ENCODE peak calls at places on chromosome 13, in eight cellular contexts. M, G, K, L, S, C, A and X are unnamed samples.

GRCh38 chr13:27425151-27425917 is 915 bp downstream of the GTF3A start:
- DNase-seq in L (no peak), K (no peak), G (no peak), A (peak; percentile 42), M (no peak), C (no peak), S (peak; percentile 36), X (no peak)

GRCh38 chr13:114130131-114130707 is 2.2 kb downstream of the RASA3 start:
- DNase-seq in G (no peak), C (no peak), A (no peak), S (no peak), M (no peak), L (no peak), K (no peak), X (no peak)

GRCh38 chr13:98446234-98446621 is 130.7 kb downstream of the STK24 start:
- DNase-seq in K (no peak), L (no peak), M (no peak), G (no peak), A (no peak), S (no peak), C (no peak), X (no peak)

GRCh38 chr13:113367771-113368170 is 3.8 kb upstream of the GRTP1 start:
- DNase-seq in L (no peak), A (no peak), K (no peak), M (no peak), G (no peak), S (no peak), C (no peak), X (no peak)

GRCh38 chr13:104779311-104779710 is 1713.1 kb upstream of the SLC10A2 start:
- DNase-seq in K (no peak), L (no peak), C (no peak), G (no peak), S (no peak), A (peak; percentile 36), M (no peak), X (no peak)

GRCh38 chr13:100673831-100674362 is 698 bp downstream of the TMTC4 start:
- DNase-seq in L (peak; percentile 38), G (peak; percentile 33), A (peak; percentile 89), M (peak; percentile 67), K (peak; percentile 61), S (peak; percentile 44), C (peak; percentile 61), X (peak; percentile 77)

GRCh38 chr13:23921451-23921888 is 24.2 kb upstream of the C1QTNF9B start:
- DNase-seq in G (no peak), M (no peak), A (peak; percentile 67), C (no peak), K (no peak), L (peak; percentile 51), S (no peak), X (peak; percentile 71)

GRCh38 chr13:97567510-97568243 is 133.7 kb downstream of the RAP2A start:
- DNase-seq in M (no peak), A (peak; percentile 58), C (no peak), G (no peak), K (no peak), S (no peak), L (no peak), X (peak; percentile 73)

GRCh38 chr13:44302948-44303575 is 70.6 kb upstream of the SERP2 start:
- DNase-seq in A (peak; percentile 82), K (no peak), M (no peak), S (no peak), C (no peak), L (no peak), G (no peak), X (no peak)

GRCh38 chr13:52600666-52601065 is 41.6 kb upstream of the HNRNPA1L2 start:
- DNase-seq in K (no peak), S (no peak), L (no peak), A (peak; percentile 47), M (no peak), C (no peak), G (no peak), X (no peak)

GRCh38 chr13:25762795-25763377 is 288.9 kb downstream of the SHISA2 start:
- DNase-seq in L (no peak), C (no peak), G (no peak), S (no peak), K (no peak), M (no peak), A (no peak), X (no peak)

GRCh38 chr13:91045351-91046034 is 302.0 kb upstream of the MIR17HG start:
- DNase-seq in L (no peak), M (no peak), A (no peak), S (no peak), C (no peak), K (no peak), G (no peak), X (no peak)

GRCh38 chr13:47426126-47426849 is 529.4 kb upstream of the HTR2A start:
- DNase-seq in A (peak; percentile 98), G (no peak), M (no peak), L (no peak), S (no peak), K (no peak), C (no peak), X (peak; percentile 88)

GRCh38 chr13:105721056-105721455 is 814.4 kb downstream of the EFNB2 start:
- DNase-seq in L (no peak), C (no peak), M (no peak), G (no peak), A (no peak), S (no peak), K (no peak), X (peak; percentile 6)

GRCh38 chr13:20825476-20825875 is 51.7 kb upstream of the EEF1AKMT1 start:
- DNase-seq in S (no peak), G (no peak), K (peak; percentile 43), C (no peak), A (no peak), L (no peak), M (no peak), X (peak; percentile 11)

GRCh38 chr13:73465629-73465974 is 406.8 kb downstream of the KLF5 start:
- DNase-seq in C (no peak), K (no peak), L (no peak), S (no peak), A (peak; percentile 37), M (no peak), G (no peak), X (peak; percentile 2)

GRCh38 chr13:109725297-109725696 is 61.1 kb downstream of the IRS2 start:
- DNase-seq in G (no peak), M (no peak), A (no peak), C (no peak), L (no peak), K (no peak), S (no peak), X (no peak)

GRCh38 chr13:113403255-113404104 is 39.5 kb upstream of the GRTP1 start:
- DNase-seq in A (no peak), C (no peak), L (no peak), K (no peak), G (no peak), M (no peak), S (no peak), X (no peak)

GRCh38 chr13:77339408-77339807 is 12.5 kb upstream of the MYCBP2 start:
- DNase-seq in G (no peak), K (no peak), L (no peak), S (no peak), C (no peak), M (no peak), A (no peak), X (no peak)

GRCh38 chr13:27110056-27110746 is 61.4 kb downstream of the USP12 start:
- DNase-seq in K (no peak), C (no peak), M (no peak), L (no peak), A (no peak), G (no peak), S (no peak), X (no peak)

GRCh38 chr13:71871180-71871754 is 4.3 kb upstream of the DACH1 start:
- DNase-seq in A (no peak), K (no peak), M (no peak), S (no peak), G (no peak), L (no peak), C (no peak), X (no peak)

GRCh38 chr13:84121456-84121855 is 239.2 kb upstream of the SLITRK1 start:
- DNase-seq in L (peak; percentile 26), S (no peak), M (no peak), G (no peak), A (no peak), C (no peak), K (no peak), X (peak; percentile 38)

GRCh38 chr13:113862766-113863510 is 938 bp downstream of the GAS6 start:
- DNase-seq in G (no peak), A (no peak), L (peak; percentile 55), M (peak; percentile 59), S (no peak), C (peak; percentile 53), K (peak; percentile 42), X (peak; percentile 46)

GRCh38 chr13:87827479-87827878 is 156.3 kb downstream of the SLITRK5 start:
- DNase-seq in G (no peak), S (no peak), C (no peak), L (no peak), K (no peak), M (no peak), A (peak; percentile 59), X (peak; percentile 11)

GRCh38 chr13:73939071-73939380 is 195.2 kb downstream of the KLF12 start:
- DNase-seq in C (no peak), A (no peak), K (no peak), M (no peak), L (no peak), G (no peak), S (no peak), X (no peak)

GRCh38 chr13:23323946-23324709 is 109.4 kb downstream of the SACS start:
- DNase-seq in S (no peak), C (no peak), L (no peak), M (no peak), A (no peak), K (no peak), G (no peak), X (peak; percentile 39)

GRCh38 chr13:47555235-47555634 is 445.8 kb downstream of the SUCLA2 start:
- DNase-seq in M (no peak), C (no peak), L (no peak), K (no peak), A (no peak), G (no peak), S (no peak), X (no peak)

GRCh38 chr13:50617134-50617721 is 226.3 kb downstream of the DLEU7 start:
- DNase-seq in K (no peak), S (no peak), A (peak; percentile 91), L (no peak), C (no peak), G (no peak), M (no peak), X (peak; percentile 94)

GRCh38 chr13:61383101-61383500 is 32.5 kb downstream of the PCDH20 start:
- DNase-seq in C (no peak), L (no peak), K (no peak), M (no peak), S (no peak), A (no peak), G (no peak), X (no peak)

GRCh38 chr13:73334459-73334858 is 275.7 kb downstream of the KLF5 start:
- DNase-seq in S (no peak), K (no peak), L (no peak), A (peak; percentile 36), M (no peak), C (no peak), G (no peak), X (peak; percentile 9)

GRCh38 chr13:99995104-99995502 is 13.5 kb downstream of the ZIC2 start:
- DNase-seq in K (no peak), G (no peak), C (no peak), L (no peak), M (no peak), A (no peak), S (no peak), X (no peak)

GRCh38 chr13:30681489-30682242 is 53.7 kb upstream of the ALOX5AP start:
- DNase-seq in L (no peak), C (no peak), G (no peak), K (no peak), S (no peak), M (no peak), A (peak; percentile 80), X (peak; percentile 77)